ENCODE peak calls at places on chromosomes 16 and 17, in six cellular contexts. C is sigmoid colon, Q is transverse colon, M is breast epithelium, K is prostate gland, Y is stomach. E is an unnamed sample.

GRCh38 chr17:65743313-65743665 is 181.8 kb upstream of the AXIN2 start:
- DNase-seq in K (no peak), Y (no peak), Q (no peak), M (no peak), C (no peak), E (no peak)

GRCh38 chr16:88611220-88611821 is 27.1 kb upstream of the IL17C start:
- DNase-seq in Y (no peak), C (no peak), K (no peak), M (no peak), Q (no peak), E (no peak)

GRCh38 chr17:69067274-69068047 is 6.7 kb upstream of the ABCA9 start:
- DNase-seq in Q (no peak), Y (no peak), K (no peak), M (no peak), C (no peak), E (no peak)

GRCh38 chr17:75910699-75911098 is 6.0 kb upstream of the MRPL38 start:
- DNase-seq in Y (peak; percentile 68), Q (no peak), M (no peak), C (no peak), K (peak; percentile 43), E (no peak)

GRCh38 chr16:55329791-55330190 is 5.8 kb downstream of the IRX6 start:
- DNase-seq in Y (no peak), Q (no peak), C (no peak), K (no peak), M (no peak), E (no peak)

GRCh38 chr17:17757944-17758343 is 76.7 kb downstream of the RAI1 start:
- DNase-seq in M (no peak), Q (no peak), Y (no peak), K (no peak), C (no peak), E (no peak)

GRCh38 chr16:25045696-25046381 is 30.7 kb upstream of the ARHGAP17 start:
- DNase-seq in C (no peak), Q (no peak), K (no peak), Y (no peak), M (no peak), E (no peak)

GRCh38 chr17:34998205-34998604 is 17.9 kb downstream of the LIG3 start:
- DNase-seq in Q (peak; percentile 80), K (peak; percentile 49), M (peak; percentile 48), C (peak; percentile 89), Y (peak; percentile 70), E (peak; percentile 87)

GRCh38 chr17:43878260-43879082 is 28.9 kb downstream of the MPP2 start:
- DNase-seq in M (peak; percentile 40), Y (peak; percentile 75), K (peak; percentile 49), C (peak; percentile 87), Q (peak; percentile 82), E (peak; percentile 84)

GRCh38 chr17:1109606-1110523 is 69.9 kb downstream of the ABR start:
- DNase-seq in Q (peak; percentile 91), K (no peak), M (no peak), C (no peak), Y (peak; percentile 62), E (peak; percentile 57)

GRCh38 chr17:76370261-76370993 is 14.0 kb upstream of the SPHK1 start:
- DNase-seq in K (peak; percentile 29), M (peak; percentile 87), Q (peak; percentile 54), Y (peak; percentile 47), C (peak; percentile 90), E (no peak)

GRCh38 chr16:5016967-5017677 is 16.6 kb downstream of the NAGPA start:
- DNase-seq in Y (no peak), C (no peak), K (no peak), Q (no peak), M (no peak), E (no peak)

GRCh38 chr16:3863587-3863986 is 16.9 kb downstream of the CREBBP start:
- DNase-seq in M (no peak), Q (no peak), K (no peak), Y (no peak), C (no peak), E (no peak)

GRCh38 chr17:37490638-37491614 is 1.2 kb downstream of the DUSP14 start:
- DNase-seq in Q (peak; percentile 28), K (peak; percentile 58), C (peak; percentile 85), M (peak; percentile 75), Y (no peak), E (no peak)

GRCh38 chr17:77281904-77282367 is 141.2 kb downstream of the SEC14L1 start:
- DNase-seq in Y (peak; percentile 65), K (no peak), C (no peak), M (no peak), Q (peak; percentile 72), E (peak; percentile 66)

GRCh38 chr16:81752225-81752875 is 26.7 kb upstream of the PLCG2 start:
- DNase-seq in Q (peak; percentile 73), K (no peak), C (peak; percentile 80), Y (peak; percentile 52), M (no peak), E (peak; percentile 59)
- TF ChIP-seq POLR2A in Q (no peak), K (no peak), C (no peak), Y (no peak), M (no peak), E (peak; percentile 85)

GRCh38 chr17:55421179-55421934 is at the start of gene MMD:
- DNase-seq in Q (peak; percentile 67), Y (no peak), M (peak; percentile 32), K (peak; percentile 39), C (peak; percentile 78), E (no peak)
- TF ChIP-seq POLR2AphosphoS5 in Q (peak; percentile 32), Y (no peak), M (no peak), K (no peak), C (peak; percentile 66), E (peak; percentile 43)

DNA sequence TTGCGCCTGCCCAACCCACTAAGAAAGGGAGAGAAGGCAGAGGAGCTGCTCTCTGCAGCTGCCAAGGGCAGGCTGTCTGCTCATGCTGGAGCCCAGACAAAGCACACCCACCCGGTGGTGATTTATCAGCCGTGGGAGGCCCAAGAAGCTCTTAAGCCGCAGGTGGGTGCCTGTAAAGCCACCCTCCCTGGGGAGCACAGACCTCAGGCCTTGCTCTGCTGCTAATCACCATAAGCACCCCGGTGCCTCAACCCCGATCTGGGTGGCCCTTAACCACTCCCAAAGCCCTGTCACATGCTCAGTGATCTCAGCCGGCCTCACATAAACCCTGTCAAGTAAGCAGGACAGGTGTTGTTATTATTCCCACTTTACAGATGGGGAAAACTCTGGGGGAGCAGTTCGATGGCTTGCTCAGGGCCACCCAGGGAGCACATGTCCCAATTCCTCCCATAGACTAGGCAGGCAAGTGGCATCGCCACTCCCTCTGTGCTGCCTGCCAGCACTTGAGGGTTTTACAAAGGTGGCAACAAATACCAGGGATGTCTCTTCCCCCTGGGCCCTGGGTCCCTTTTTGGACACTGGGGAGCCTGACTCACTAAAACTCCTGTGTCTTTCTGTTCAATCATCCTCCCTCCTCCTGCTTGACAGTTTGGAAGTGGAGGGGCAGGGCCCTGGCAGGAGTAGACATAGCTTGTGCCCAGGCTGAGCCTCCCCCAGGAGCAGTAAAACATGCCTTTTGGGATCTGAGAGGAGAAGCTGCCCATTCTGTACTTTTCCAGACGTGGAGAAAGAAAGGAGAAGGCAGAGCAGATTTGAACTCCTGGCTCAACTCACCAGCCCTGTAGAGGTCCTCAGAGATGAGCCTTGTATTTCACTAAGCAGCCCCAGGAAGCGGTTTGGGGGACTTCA is 299.3 kb downstream of the SOX9 start:
- DNase-seq in M (peak; percentile 72), C (no peak), Y (no peak), Q (peak; percentile 24), K (peak; percentile 53), E (peak; percentile 45)
- TF ChIP-seq POLR2A in M (no peak), C (no peak), Y (no peak), Q (no peak), K (no peak), E (no peak)

GRCh38 chr17:81549031-81549557 is 3.1 kb downstream of the FAAP100 start:
- DNase-seq in C (no peak), M (no peak), K (no peak), Q (no peak), Y (no peak), E (no peak)
- TF ChIP-seq POLR2AphosphoS5 in C (no peak), M (no peak), K (no peak), Q (no peak), Y (no peak), E (no peak)

DNA sequence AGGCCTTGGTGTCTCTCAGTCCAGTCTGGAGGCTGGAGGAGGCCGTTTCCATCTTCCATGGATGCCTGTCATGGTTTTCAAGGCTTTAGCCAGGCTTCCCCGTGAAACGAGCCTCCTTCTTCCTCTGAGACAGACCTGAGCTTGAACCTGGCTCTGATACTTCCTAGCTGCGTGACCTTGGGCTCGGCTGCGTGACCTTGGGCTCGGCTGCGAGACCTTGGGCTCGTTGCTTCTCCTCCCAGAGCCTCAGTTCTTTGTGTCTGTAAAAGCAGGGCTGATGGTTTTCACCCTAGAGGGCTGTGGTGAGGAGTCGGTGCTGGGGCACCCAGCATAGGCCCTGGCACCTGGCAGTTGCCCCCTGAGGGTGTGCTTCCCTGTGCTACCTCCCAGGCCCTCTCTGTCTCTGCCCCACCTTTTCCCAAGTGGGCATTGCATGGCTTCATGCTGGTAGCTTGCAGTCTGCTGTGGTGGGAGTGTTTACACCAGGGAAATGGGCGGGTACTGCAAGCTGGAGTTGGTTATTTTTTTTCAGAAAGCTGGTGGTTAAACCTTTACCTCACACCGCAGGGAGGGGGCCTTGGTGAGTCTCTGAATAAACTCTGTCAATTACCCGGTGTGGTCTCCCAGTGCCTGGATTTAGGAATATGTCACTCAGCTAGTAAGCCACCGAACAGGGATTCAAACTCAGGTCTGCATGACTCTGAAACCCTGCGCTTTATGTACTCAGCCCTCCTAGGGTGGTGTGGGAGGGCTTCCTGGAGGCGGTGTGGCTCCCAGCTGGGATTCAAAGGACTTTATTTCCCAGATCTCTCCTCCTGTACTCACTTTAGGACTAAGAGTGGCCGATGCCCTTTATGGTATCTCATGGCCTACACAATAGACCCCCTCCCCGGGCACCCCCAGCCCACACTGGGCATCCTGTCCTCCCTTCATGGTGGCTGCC is 129.0 kb upstream of the CIBAR2 start:
- DNase-seq in K (no peak), C (no peak), M (no peak), Y (no peak), Q (no peak), E (no peak)
- TF ChIP-seq POLR2A in K (no peak), C (no peak), M (no peak), Y (no peak), Q (no peak), E (no peak)

DNA sequence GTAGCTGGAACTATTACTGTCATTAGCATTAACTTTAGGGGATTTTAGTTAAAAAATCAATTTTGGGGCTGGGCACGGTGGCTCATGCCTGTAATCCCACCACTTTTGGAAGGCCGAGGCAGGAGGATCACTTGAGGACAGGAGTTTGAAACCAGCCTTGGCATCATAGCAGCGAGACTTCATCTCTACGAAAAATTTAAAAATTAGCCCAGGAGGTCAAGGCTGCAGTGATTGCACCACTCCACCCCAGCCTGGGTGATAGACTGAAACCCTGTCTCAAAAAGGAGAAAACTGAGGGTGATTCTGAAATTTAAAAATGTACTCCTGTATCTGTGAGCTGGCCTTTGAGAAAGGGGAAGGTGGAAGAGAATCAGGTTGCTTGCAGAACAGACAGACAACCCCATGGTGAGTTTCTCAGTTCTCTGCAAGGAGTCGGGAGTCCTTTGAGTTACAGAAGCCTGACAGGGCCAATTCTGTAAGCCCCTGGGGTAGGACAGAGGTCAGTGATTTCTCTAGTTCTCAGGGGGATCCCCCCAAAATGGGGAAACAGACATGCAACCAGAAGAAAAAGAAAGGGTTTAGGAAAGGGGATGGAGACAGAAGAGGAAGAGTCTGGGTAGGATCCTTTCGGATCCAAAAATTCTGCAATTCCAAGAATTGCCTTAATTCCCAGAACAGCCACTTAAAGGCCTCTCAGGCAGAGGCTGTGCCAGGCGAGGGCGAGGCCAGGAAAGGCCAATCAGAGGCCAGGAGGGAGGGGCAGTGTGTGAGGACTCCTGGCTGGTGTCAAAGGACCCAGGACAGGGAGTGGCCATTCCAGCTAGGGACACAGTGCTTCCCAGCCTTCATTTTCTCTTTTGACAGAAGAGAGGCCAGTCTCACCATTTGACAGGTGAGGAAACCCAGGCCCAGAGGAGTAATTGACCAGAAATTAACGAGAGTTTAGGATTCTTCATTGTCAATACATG is 6.7 kb downstream of the NUPR1 start:
- DNase-seq in M (no peak), C (peak; percentile 94), Q (peak; percentile 86), K (no peak), Y (peak; percentile 90), E (no peak)
- TF ChIP-seq POLR2AphosphoS5 in M (peak; percentile 79), C (peak; percentile 54), Q (peak; percentile 75), K (peak; percentile 16), Y (peak; percentile 48), E (no peak)

E was measured in GM12892.